ENCODE peak calls at places on chromosomes 12 and 14, in six cellular contexts. K, H, M, O, C and G are unnamed samples.

GRCh38 chr12:4506870-4507269 is 31.8 kb upstream of the RAD51AP1 start:
- DNase-seq in M (no peak), K (no peak), O (no peak), H (no peak), C (no peak), G (no peak)

GRCh38 chr14:98177551-98177950 is 1094.4 kb downstream of the BCL11B start:
- DNase-seq in M (no peak), O (no peak), C (no peak), H (no peak), K (no peak), G (no peak)

GRCh38 chr12:6380141-6381121 is 3.5 kb upstream of the LTBR start:
- DNase-seq in H (no peak), C (peak; percentile 17), K (no peak), O (no peak), M (no peak), G (no peak)

GRCh38 chr12:115163710-115164109 is 479.7 kb upstream of the TBX3 start:
- DNase-seq in H (no peak), O (no peak), K (no peak), C (peak; percentile 86), M (no peak), G (no peak)

GRCh38 chr12:111444706-111445310 is 39.1 kb downstream of the SH2B3 start:
- DNase-seq in C (peak; percentile 36), M (peak; percentile 78), K (no peak), O (peak; percentile 39), H (peak; percentile 83), G (peak; percentile 71)

GRCh38 chr14:38623661-38624060 is 367.8 kb upstream of the CLEC14A start:
- DNase-seq in C (no peak), H (no peak), O (no peak), K (no peak), M (no peak), G (no peak)

GRCh38 chr14:54673193-54674121 is 106.5 kb downstream of the SAMD4A start:
- DNase-seq in C (no peak), M (no peak), O (no peak), K (no peak), H (no peak), G (no peak)

GRCh38 chr14:69543341-69544249 is 31.1 kb downstream of the CCDC177 start:
- DNase-seq in M (peak; percentile 68), O (no peak), C (peak; percentile 61), K (peak; percentile 80), H (no peak), G (no peak)

GRCh38 chr12:124530637-124531263 is 36.7 kb downstream of the NCOR2 start:
- DNase-seq in C (no peak), H (peak; percentile 56), K (no peak), M (no peak), O (no peak), G (no peak)

GRCh38 chr12:123139926-123140674 is 10.8 kb downstream of the PITPNM2 start:
- DNase-seq in H (no peak), C (peak; percentile 49), O (peak; percentile 59), K (peak; percentile 64), M (peak; percentile 81), G (no peak)

GRCh38 chr14:88639221-88639620 is 76.4 kb downstream of the ZC3H14 start:
- DNase-seq in K (no peak), M (no peak), C (no peak), O (no peak), H (no peak), G (no peak)

GRCh38 chr14:52351561-52352491 is 37.7 kb downstream of the PTGER2 start:
- DNase-seq in M (no peak), K (peak; percentile 75), H (no peak), C (no peak), O (no peak), G (no peak)

GRCh38 chr14:95192306-95192705 is 35.0 kb upstream of the DICER1 start:
- DNase-seq in C (peak; percentile 21), M (no peak), K (no peak), H (no peak), O (no peak), G (no peak)

GRCh38 chr14:67815573-67816235 is 686 bp downstream of the ZFYVE26 start:
- DNase-seq in O (no peak), H (no peak), C (peak; percentile 20), K (no peak), M (peak; percentile 33), G (no peak)

GRCh38 chr14:89308232-89308959 is 108.6 kb downstream of the FOXN3 start:
- DNase-seq in K (no peak), C (no peak), H (no peak), M (peak; percentile 44), O (no peak), G (no peak)

GRCh38 chr14:67332468-67332867 is 27.1 kb downstream of the ATP6V1D start:
- DNase-seq in O (no peak), K (no peak), M (no peak), C (no peak), H (no peak), G (no peak)

GRCh38 chr12:34210689-34211530 is 188.6 kb downstream of the ALG10 start:
- DNase-seq in M (no peak), H (no peak), C (no peak), K (no peak), O (no peak), G (no peak)

GRCh38 chr12:34209259-34209835 is 187.1 kb downstream of the ALG10 start:
- DNase-seq in H (no peak), M (no peak), K (no peak), O (no peak), C (no peak), G (no peak)

GRCh38 chr12:34207858-34208257 is 185.6 kb downstream of the ALG10 start:
- DNase-seq in K (no peak), O (no peak), M (no peak), C (no peak), H (no peak), G (no peak)

GRCh38 chr12:34210183-34210582 is 187.9 kb downstream of the ALG10 start:
- DNase-seq in M (no peak), K (no peak), O (no peak), C (no peak), H (no peak), G (no peak)

DNA sequence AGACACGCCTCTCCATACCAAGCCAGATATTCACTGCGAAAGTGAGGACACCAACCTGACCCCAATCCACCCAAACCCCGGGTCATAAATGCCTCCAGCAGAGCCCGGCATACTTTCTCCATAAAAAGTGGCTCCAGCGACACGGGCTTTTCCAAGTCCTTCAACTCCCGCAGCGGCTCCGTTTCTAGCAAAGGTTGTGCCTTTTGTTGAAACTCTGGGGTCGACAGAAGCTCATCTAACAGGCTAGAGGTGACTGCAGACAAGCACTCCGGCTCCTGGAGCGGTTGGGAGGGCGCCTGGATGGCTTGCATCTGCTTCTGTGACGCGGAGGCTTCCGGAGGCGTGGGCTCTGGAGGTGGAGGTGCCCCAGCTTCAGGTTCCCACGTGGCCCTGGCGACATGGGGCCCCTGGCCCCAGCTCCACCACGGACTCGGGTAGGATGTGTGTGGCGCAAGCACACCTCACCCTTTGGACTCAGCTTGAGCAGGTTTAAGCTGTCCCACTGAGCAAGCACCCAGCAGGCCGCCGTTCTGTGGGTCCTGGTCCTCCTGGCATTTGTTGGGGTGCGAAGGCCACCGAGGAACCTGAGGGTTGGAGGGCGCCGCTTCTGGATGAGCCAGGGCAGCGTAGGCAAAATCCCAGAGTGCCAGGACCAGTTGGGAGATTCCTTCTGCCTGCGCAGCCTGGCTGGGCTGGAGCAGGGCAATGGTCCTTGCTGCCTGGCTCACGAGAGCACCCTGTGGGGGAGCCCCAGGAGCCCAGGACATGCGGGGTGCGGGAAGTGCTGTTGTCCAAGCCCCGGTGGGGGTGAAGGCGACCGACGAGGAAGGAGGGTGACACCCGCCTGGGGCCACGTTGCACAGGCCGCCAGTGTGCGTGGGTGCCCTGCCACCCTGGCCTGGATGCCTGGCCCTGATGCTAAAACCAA is 186.3 kb downstream of the ALG10 start:
- DNase-seq in O (no peak), K (no peak), C (no peak), M (no peak), H (no peak), G (no peak)
- H3K9me3 ChIP-seq in O (no peaks in the 10 kb centered on the region), K (no peaks in the 10 kb centered on the region), C (no peaks in the 10 kb centered on the region), M (no peaks in the 10 kb centered on the region), H (no peaks in the 10 kb centered on the region), G (peaks cover 3% of the 10 kb centered on the region)

DNA sequence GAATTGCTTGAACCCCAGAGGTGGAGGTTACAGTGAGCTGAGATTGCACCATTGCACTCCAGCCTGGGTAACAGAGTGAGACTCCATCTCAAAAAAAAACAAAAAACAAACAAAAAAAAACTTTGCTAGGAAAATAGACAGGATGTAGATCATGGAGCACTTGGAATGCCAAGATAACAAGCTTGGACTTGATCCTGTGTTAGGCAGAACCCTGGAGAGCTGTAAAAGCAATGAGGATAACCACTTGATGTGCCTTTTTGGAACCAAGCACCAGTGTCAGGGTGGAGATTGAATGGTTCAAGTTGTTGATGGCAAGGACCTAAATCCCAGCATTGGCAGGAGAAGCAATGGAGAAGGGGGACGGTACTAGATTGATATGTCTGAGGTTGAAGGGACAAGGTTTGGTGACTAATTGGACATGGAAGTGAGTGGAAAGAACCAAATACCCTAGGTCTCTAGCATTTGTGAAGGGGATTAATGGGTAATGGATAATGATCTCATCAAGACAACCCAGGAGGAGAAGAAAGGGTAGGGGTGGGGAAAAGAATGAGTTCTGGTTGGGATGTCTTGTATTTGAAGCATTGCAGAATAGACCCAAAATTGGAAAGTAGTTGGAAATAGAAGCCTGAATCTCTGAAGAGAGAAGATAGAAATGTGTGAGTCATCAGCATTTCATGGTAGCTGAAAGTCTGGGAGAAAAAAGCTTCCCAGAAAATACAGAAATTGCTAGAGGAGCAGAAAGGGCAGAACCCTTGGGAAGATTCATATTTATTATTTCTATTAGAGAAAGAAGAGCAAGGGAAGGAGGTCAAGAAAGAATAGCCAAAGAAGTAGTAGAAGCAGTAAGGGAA is 176.7 kb downstream of the NUAK1 start:
- DNase-seq in M (no peak), C (no peak), H (no peak), O (no peak), K (no peak), G (no peak)
- H3K9me3 ChIP-seq in M (no peaks in the 10 kb centered on the region), C (no peaks in the 10 kb centered on the region), H (no peaks in the 10 kb centered on the region), O (no peaks in the 10 kb centered on the region), K (no peaks in the 10 kb centered on the region), G (no peaks in the 10 kb centered on the region)

DNA sequence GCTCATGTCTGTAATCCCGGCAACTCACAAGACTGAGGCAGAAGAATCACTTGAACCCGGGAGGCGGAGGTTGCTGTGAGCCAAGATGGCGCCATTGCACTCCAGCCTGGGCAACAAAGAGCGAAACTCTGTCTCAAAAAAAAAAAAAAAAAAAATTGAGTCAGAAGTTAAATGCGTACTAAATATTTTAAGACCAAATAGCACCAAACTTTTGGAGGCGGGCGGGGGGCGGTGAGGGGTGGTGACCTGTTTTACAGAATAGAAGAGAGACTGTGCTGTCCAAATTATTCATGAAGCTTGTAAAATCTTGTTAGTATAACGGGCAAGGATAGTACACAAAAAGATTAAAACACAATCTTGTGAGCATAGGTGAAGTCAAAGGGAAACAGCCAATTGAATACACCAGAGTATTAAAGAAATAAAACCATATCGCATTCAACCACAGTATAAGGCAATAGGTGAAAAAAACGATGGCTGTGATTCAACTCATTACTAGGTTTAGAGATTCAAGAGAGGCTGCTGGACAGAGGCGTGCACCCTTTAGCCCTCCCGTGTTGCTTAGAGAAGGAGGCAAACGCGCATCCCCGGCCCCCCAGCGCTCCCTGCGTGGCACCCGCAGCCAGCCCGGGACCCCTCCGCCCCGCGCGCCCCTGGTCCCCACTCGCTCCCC is 571 bp downstream of the ZNF891 start:
- DNase-seq in C (no peak), H (no peak), O (no peak), K (no peak), M (no peak), G (no peak)
- H3K9me3 ChIP-seq in C (peaks cover 56% of the 10 kb centered on the region), H (peaks cover 3% of the 10 kb centered on the region), O (peaks cover 41% of the 10 kb centered on the region), K (peaks cover 89% of the 10 kb centered on the region), M (peaks cover 44% of the 10 kb centered on the region), G (peaks cover 52% of the 10 kb centered on the region)

DNA sequence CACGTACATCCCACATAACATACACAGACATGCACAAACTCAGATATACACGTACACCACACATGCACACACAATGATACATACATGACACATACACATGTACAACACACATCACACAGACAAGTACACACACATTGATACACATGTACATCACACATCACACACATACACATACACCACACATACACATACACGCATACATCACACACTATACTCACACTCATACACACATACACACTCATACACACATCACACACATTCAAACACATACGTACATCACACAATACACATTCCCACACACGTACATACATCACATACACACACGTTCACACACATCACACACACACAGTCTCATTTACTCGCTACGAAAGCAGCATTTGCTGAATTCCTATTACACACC is 4.5 kb downstream of the ZNF605 start:
- DNase-seq in C (no peak), M (no peak), K (no peak), O (no peak), H (no peak), G (no peak)
- H3K9me3 ChIP-seq in C (peaks cover 13% of the 10 kb centered on the region), M (peaks cover 24% of the 10 kb centered on the region), K (peaks cover 78% of the 10 kb centered on the region), O (peaks cover 34% of the 10 kb centered on the region), H (no peaks in the 10 kb centered on the region), G (peaks cover 30% of the 10 kb centered on the region)